ENCODE peak calls at places on chromosome 14, in six cellular contexts. One of them, this sample, is unnamed.

GRCh38 chr14:101058571-101058970 is 155.0 kb upstream of the RTL1 start:
- DNase-seq in tibial artery: no peak
- DNase-seq in left lobe of liver: no peak
- DNase-seq in retinal pigment epithelial cell: no peak
- DNase-seq in mesothelial cell of epicardium: no peak
- DNase-seq in NCI-H1105 treated with DMSO at 0.1 percent for 48 hours: no peak
- DNase-seq in this sample: no peak

GRCh38 chr14:36508418-36509051 is 11.5 kb downstream of the NKX2-1 start:
- DNase-seq in mesothelial cell of epicardium: no peak
- DNase-seq in NCI-H1105 treated with DMSO at 0.1 percent for 48 hours: peak; percentile 59
- DNase-seq in retinal pigment epithelial cell: no peak
- DNase-seq in tibial artery: no peak
- DNase-seq in left lobe of liver: no peak
- DNase-seq in this sample: no peak

GRCh38 chr14:75978249-75978731 is 3.5 kb downstream of the TGFB3 start:
- DNase-seq in mesothelial cell of epicardium: no peak
- DNase-seq in NCI-H1105 treated with DMSO at 0.1 percent for 48 hours: no peak
- DNase-seq in tibial artery: no peak
- DNase-seq in retinal pigment epithelial cell: no peak
- DNase-seq in left lobe of liver: no peak
- DNase-seq in this sample: no peak

GRCh38 chr14:23910081-23910875 is 43.3 kb upstream of the DHRS4 start:
- DNase-seq in retinal pigment epithelial cell: no peak
- DNase-seq in mesothelial cell of epicardium: no peak
- DNase-seq in tibial artery: peak; percentile 29
- DNase-seq in left lobe of liver: no peak
- DNase-seq in NCI-H1105 treated with DMSO at 0.1 percent for 48 hours: peak; percentile 53
- DNase-seq in this sample: no peak

GRCh38 chr14:23057757-23058653 is 685 bp upstream of the CDH24 start:
- DNase-seq in mesothelial cell of epicardium: peak; percentile 96
- DNase-seq in NCI-H1105 treated with DMSO at 0.1 percent for 48 hours: no peak
- DNase-seq in tibial artery: peak; percentile 81
- DNase-seq in left lobe of liver: peak; percentile 85
- DNase-seq in retinal pigment epithelial cell: peak; percentile 45
- DNase-seq in this sample: peak; percentile 89

GRCh38 chr14:93880025-93880820 is 46.9 kb upstream of the FAM181A start:
- DNase-seq in left lobe of liver: no peak
- DNase-seq in NCI-H1105 treated with DMSO at 0.1 percent for 48 hours: no peak
- DNase-seq in mesothelial cell of epicardium: no peak
- DNase-seq in tibial artery: peak; percentile 52
- DNase-seq in retinal pigment epithelial cell: no peak
- DNase-seq in this sample: no peak

GRCh38 chr14:105390849-105391500 is 7.4 kb upstream of the TEX22 start:
- DNase-seq in NCI-H1105 treated with DMSO at 0.1 percent for 48 hours: no peak
- DNase-seq in mesothelial cell of epicardium: no peak
- DNase-seq in retinal pigment epithelial cell: no peak
- DNase-seq in tibial artery: no peak
- DNase-seq in left lobe of liver: no peak
- DNase-seq in this sample: peak; percentile 20

GRCh38 chr14:53327716-53328115 is 174.6 kb upstream of the DDHD1 start:
- DNase-seq in left lobe of liver: no peak
- DNase-seq in retinal pigment epithelial cell: no peak
- DNase-seq in tibial artery: no peak
- DNase-seq in mesothelial cell of epicardium: no peak
- DNase-seq in NCI-H1105 treated with DMSO at 0.1 percent for 48 hours: no peak
- DNase-seq in this sample: no peak

GRCh38 chr14:75267141-75267601 is 11.5 kb upstream of the FOS start:
- DNase-seq in retinal pigment epithelial cell: peak; percentile 80
- DNase-seq in NCI-H1105 treated with DMSO at 0.1 percent for 48 hours: no peak
- DNase-seq in tibial artery: no peak
- DNase-seq in mesothelial cell of epicardium: no peak
- DNase-seq in left lobe of liver: no peak
- DNase-seq in this sample: no peak

GRCh38 chr14:51609987-51610283 is 41.8 kb upstream of the FRMD6 start:
- DNase-seq in NCI-H1105 treated with DMSO at 0.1 percent for 48 hours: no peak
- DNase-seq in tibial artery: no peak
- DNase-seq in mesothelial cell of epicardium: no peak
- DNase-seq in retinal pigment epithelial cell: no peak
- DNase-seq in left lobe of liver: no peak
- DNase-seq in this sample: no peak

GRCh38 chr14:76701436-76701835 is 59.8 kb upstream of the VASH1 start:
- DNase-seq in tibial artery: no peak
- DNase-seq in mesothelial cell of epicardium: no peak
- DNase-seq in NCI-H1105 treated with DMSO at 0.1 percent for 48 hours: no peak
- DNase-seq in retinal pigment epithelial cell: no peak
- DNase-seq in left lobe of liver: peak; percentile 34
- DNase-seq in this sample: no peak

GRCh38 chr14:60151715-60152114 is 13.5 kb downstream of the DHRS7 start:
- DNase-seq in mesothelial cell of epicardium: no peak
- DNase-seq in left lobe of liver: no peak
- DNase-seq in retinal pigment epithelial cell: no peak
- DNase-seq in tibial artery: peak; percentile 87
- DNase-seq in NCI-H1105 treated with DMSO at 0.1 percent for 48 hours: no peak
- DNase-seq in this sample: peak; percentile 85

GRCh38 chr14:75979641-75980422 is 2.0 kb downstream of the TGFB3 start:
- DNase-seq in left lobe of liver: no peak
- DNase-seq in tibial artery: peak; percentile 58
- DNase-seq in retinal pigment epithelial cell: no peak
- DNase-seq in NCI-H1105 treated with DMSO at 0.1 percent for 48 hours: no peak
- DNase-seq in mesothelial cell of epicardium: no peak
- DNase-seq in this sample: peak; percentile 49

GRCh38 chr14:99420711-99421110 is 59.9 kb downstream of the SETD3 start:
- DNase-seq in tibial artery: no peak
- DNase-seq in mesothelial cell of epicardium: no peak
- DNase-seq in left lobe of liver: no peak
- DNase-seq in NCI-H1105 treated with DMSO at 0.1 percent for 48 hours: no peak
- DNase-seq in retinal pigment epithelial cell: no peak
- DNase-seq in this sample: no peak

GRCh38 chr14:74574092-74574438 is 38.0 kb downstream of the LTBP2 start:
- DNase-seq in mesothelial cell of epicardium: no peak
- DNase-seq in tibial artery: no peak
- DNase-seq in retinal pigment epithelial cell: peak; percentile 49
- DNase-seq in NCI-H1105 treated with DMSO at 0.1 percent for 48 hours: no peak
- DNase-seq in left lobe of liver: no peak
- DNase-seq in this sample: peak; percentile 2

GRCh38 chr14:52356025-52356424 is 41.9 kb downstream of the PTGER2 start:
- DNase-seq in mesothelial cell of epicardium: no peak
- DNase-seq in tibial artery: no peak
- DNase-seq in NCI-H1105 treated with DMSO at 0.1 percent for 48 hours: peak; percentile 90
- DNase-seq in retinal pigment epithelial cell: no peak
- DNase-seq in left lobe of liver: no peak
- DNase-seq in this sample: no peak

GRCh38 chr14:52923902-52924575 is 26.8 kb downstream of the FERMT2 start:
- DNase-seq in tibial artery: no peak
- DNase-seq in mesothelial cell of epicardium: no peak
- DNase-seq in retinal pigment epithelial cell: no peak
- DNase-seq in left lobe of liver: no peak
- DNase-seq in NCI-H1105 treated with DMSO at 0.1 percent for 48 hours: no peak
- DNase-seq in this sample: no peak

GRCh38 chr14:21455592-21455911 is 371 bp downstream of the CHD8 start:
- DNase-seq in mesothelial cell of epicardium: no peak
- DNase-seq in NCI-H1105 treated with DMSO at 0.1 percent for 48 hours: no peak
- DNase-seq in retinal pigment epithelial cell: no peak
- DNase-seq in tibial artery: no peak
- DNase-seq in left lobe of liver: no peak
- DNase-seq in this sample: no peak

GRCh38 chr14:56686416-56686815 is 106.8 kb downstream of the TMEM260 start:
- DNase-seq in mesothelial cell of epicardium: no peak
- DNase-seq in tibial artery: no peak
- DNase-seq in left lobe of liver: peak; percentile 66
- DNase-seq in retinal pigment epithelial cell: peak; percentile 42
- DNase-seq in NCI-H1105 treated with DMSO at 0.1 percent for 48 hours: no peak
- DNase-seq in this sample: peak; percentile 68

GRCh38 chr14:97379091-97379531 is 581.9 kb downstream of the VRK1 start:
- DNase-seq in mesothelial cell of epicardium: no peak
- DNase-seq in tibial artery: no peak
- DNase-seq in retinal pigment epithelial cell: no peak
- DNase-seq in left lobe of liver: no peak
- DNase-seq in NCI-H1105 treated with DMSO at 0.1 percent for 48 hours: no peak
- DNase-seq in this sample: no peak